ENCODE peak calls at places on chromosomes 1 and 21, in seven cellular contexts. R, J, Q, T, A, Z and S are unnamed samples.
A peak's percentile ranks its signal among the peaks of the same experiment; 100 is the strongest.

GRCh38 chr1:177425241-177425640 is 254.5 kb downstream of the BRINP2 start:
- DNase-seq in R (no peak), J (no peak), Q (no peak), T (no peak), A (no peak), Z (no peak), S (no peak)

GRCh38 chr1:245748246-245748645 is 593.5 kb downstream of the KIF26B start:
- DNase-seq in R (no peak), J (no peak), Q (peak; percentile 43), T (no peak), A (no peak), Z (no peak), S (no peak)

GRCh38 chr21:28419811-28420210 is 572.9 kb downstream of the LTN1 start:
- DNase-seq in R (no peak), J (no peak), Q (no peak), T (no peak), A (no peak), Z (no peak), S (no peak)

GRCh38 chr1:226457307-226457712 is 49.4 kb upstream of the PARP1 start:
- DNase-seq in R (no peak), J (no peak), Q (no peak), T (no peak), A (no peak), Z (no peak), S (no peak)

GRCh38 chr1:24932284-24932683 is 2.2 kb upstream of the RUNX3 start:
- DNase-seq in R (peak; percentile 50), J (peak; percentile 72), Q (no peak), T (no peak), A (no peak), Z (peak; percentile 65), S (peak; percentile 74)

GRCh38 chr1:93471911-93472310 is 24.0 kb downstream of the FNBP1L start:
- DNase-seq in R (peak; percentile 27), J (no peak), Q (no peak), T (no peak), A (peak; percentile 88), Z (no peak), S (no peak)

GRCh38 chr1:245953876-245954660 is 553.0 kb downstream of the SMYD3 start:
- DNase-seq in R (no peak), J (no peak), Q (no peak), T (no peak), A (no peak), Z (no peak), S (no peak)

GRCh38 chr1:227449051-227449450 is 114.3 kb upstream of the ZNF678 start:
- DNase-seq in R (no peak), J (peak; percentile 13), Q (no peak), T (no peak), A (peak; percentile 19), Z (peak; percentile 58), S (no peak)

GRCh38 chr1:183262628-183263220 is 76.7 kb downstream of the LAMC2 start:
- DNase-seq in R (no peak), J (no peak), Q (no peak), T (no peak), A (no peak), Z (no peak), S (no peak)

GRCh38 chr21:45636921-45637646 is 6.4 kb upstream of the PCBP3 start:
- DNase-seq in R (no peak), J (no peak), Q (no peak), T (no peak), A (no peak), Z (no peak), S (no peak)

GRCh38 chr1:200496937-200497336 is 87.1 kb upstream of the ZNF281 start:
- DNase-seq in R (no peak), J (no peak), Q (no peak), T (no peak), A (peak; percentile 9), Z (no peak), S (no peak)

GRCh38 chr1:59116920-59117542 is 179.9 kb upstream of the FGGY start:
- DNase-seq in R (no peak), J (no peak), Q (no peak), T (no peak), A (peak; percentile 36), Z (peak; percentile 34), S (no peak)

GRCh38 chr1:42904437-42904836 is 54.2 kb downstream of the SLC2A1 start:
- DNase-seq in R (no peak), J (no peak), Q (no peak), T (no peak), A (no peak), Z (no peak), S (no peak)

GRCh38 chr1:71049951-71050598 is 2.5 kb upstream of the PTGER3 start:
- DNase-seq in R (no peak), J (peak; percentile 20), Q (peak; percentile 25), T (no peak), A (peak; percentile 72), Z (peak; percentile 57), S (no peak)

GRCh38 chr1:209516771-209517471 is 66.6 kb upstream of the CAMK1G start:
- DNase-seq in R (no peak), J (no peak), Q (no peak), T (no peak), A (no peak), Z (no peak), S (no peak)

GRCh38 chr1:209511169-209511568 is 72.3 kb upstream of the CAMK1G start:
- DNase-seq in R (no peak), J (no peak), Q (no peak), T (no peak), A (no peak), Z (no peak), S (no peak)

GRCh38 chr1:209512821-209513220 is 70.7 kb upstream of the CAMK1G start:
- DNase-seq in R (no peak), J (no peak), Q (no peak), T (no peak), A (peak; percentile 24), Z (no peak), S (no peak)

GRCh38 chr1:209510063-209510462 is 73.5 kb upstream of the CAMK1G start:
- DNase-seq in R (no peak), J (no peak), Q (no peak), T (no peak), A (no peak), Z (no peak), S (no peak)

GRCh38 chr1:209513226-209513625 is 70.3 kb upstream of the CAMK1G start:
- DNase-seq in R (no peak), J (no peak), Q (no peak), T (no peak), A (peak; percentile 57), Z (peak; percentile 69), S (no peak)
- TF ChIP-seq CTCF in R (peak; percentile 25), J (peak; percentile 73), Q (peak; percentile 63), T (no peak), A (peak; percentile 85), Z (peak; percentile 61), S (no peak)

DNA sequence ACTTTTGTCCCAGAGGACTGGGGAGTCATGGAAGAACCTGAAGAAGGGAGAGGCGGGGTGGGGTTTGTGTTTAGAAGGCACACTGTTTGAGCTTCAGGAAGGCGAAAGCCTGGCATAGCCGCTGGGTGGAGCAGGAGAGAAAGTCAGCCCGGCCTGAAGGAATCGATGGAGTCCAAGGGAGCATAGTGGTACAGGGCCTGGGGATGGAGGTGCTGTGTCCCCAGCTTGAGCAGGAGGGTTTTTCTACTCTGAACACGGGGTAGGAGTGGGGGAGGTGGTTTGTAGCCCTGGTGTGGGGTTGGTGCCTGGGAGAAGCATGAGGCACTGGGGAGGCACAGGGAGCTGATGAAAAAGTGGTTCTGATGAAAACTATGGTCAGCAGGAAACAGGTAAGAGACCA is 4.7 kb upstream of the CCDC24 start:
- DNase-seq in R (no peak), J (no peak), Q (no peak), T (no peak), A (no peak), Z (no peak), S (no peak)
- TF ChIP-seq CTCF in R (no peak), J (no peak), Q (no peak), T (no peak), A (no peak), Z (no peak), S (no peak)

GRCh38 chr21:33231526-33231925 is 1.8 kb downstream of the IFNAR2 start:
- DNase-seq in R (no peak), J (no peak), Q (no peak), T (no peak), A (no peak), Z (no peak), S (no peak)

GRCh38 chr21:33229776-33230517 is at the start of gene IFNAR2:
- DNase-seq in R (peak; percentile 80), J (peak; percentile 75), Q (no peak), T (peak; percentile 57), A (no peak), Z (peak; percentile 91), S (peak; percentile 75)

GRCh38 chr21:33232640-33233039 is 2.9 kb downstream of the IFNAR2 start:
- DNase-seq in R (no peak), J (no peak), Q (no peak), T (no peak), A (no peak), Z (no peak), S (no peak)

GRCh38 chr21:33229099-33229775 is 501 bp upstream of the IFNAR2 start:
- DNase-seq in R (no peak), J (no peak), Q (no peak), T (no peak), A (no peak), Z (no peak), S (no peak)

GRCh38 chr21:33230518-33231324 is 983 bp downstream of the IFNAR2 start:
- DNase-seq in R (peak; percentile 49), J (peak; percentile 43), Q (peak; percentile 47), T (peak; percentile 22), A (peak; percentile 62), Z (peak; percentile 49), S (no peak)
- TF ChIP-seq CTCF in R (no peak), J (peak; percentile 42), Q (peak; percentile 27), T (no peak), A (peak; percentile 69), Z (peak; percentile 21), S (no peak)

DNA sequence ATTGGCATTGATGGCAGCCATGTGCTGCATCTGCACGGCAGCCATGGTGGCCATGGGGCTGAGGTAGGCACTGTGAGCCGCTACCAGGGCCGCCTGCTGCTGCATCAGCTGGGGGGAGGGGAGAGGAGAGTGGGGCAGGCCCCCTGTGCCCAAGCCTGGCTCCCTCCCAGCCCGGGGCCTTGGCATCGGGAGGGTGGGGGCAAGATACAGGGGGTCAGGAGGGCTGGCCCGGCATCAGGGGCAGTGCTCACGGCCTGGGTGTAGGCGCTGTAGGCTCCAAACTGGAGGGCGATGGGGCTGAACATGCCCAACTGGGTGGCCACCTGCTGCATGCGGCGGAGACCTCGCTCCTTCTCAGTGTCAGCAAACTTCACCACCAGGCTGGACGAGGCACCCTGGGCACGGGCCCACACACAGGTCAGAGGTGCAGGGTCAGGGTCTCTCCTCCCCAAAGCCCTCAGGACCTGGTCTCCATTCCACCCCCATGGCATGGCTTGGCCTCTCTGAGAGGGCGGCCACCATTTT is 9.0 kb downstream of the CELF3 start:
- DNase-seq in R (no peak), J (no peak), Q (no peak), T (no peak), A (no peak), Z (no peak), S (no peak)
- TF ChIP-seq CTCF in R (no peak), J (no peak), Q (no peak), T (no peak), A (no peak), Z (no peak), S (no peak)